ENCODE peak calls at places on chromosomes 12 and 14, in ten cellular contexts. F is body of pancreas, T is mammary epithelial cell, B is bronchial epithelial cell, L is AG09309, H is ovary, M is heart right ventricle, Y is breast epithelium, Z is spleen, N is uterus. K is an unnamed sample.
A peak's percentile ranks its signal among the peaks of the same experiment; 100 is the strongest.

GRCh38 chr14:20346713-20347112 is 3.3 kb downstream of the PARP2 start:
- DNase-seq in F (no peak), T (no peak), B (no peak), L (no peak), H (no peak), M (no peak), Y (no peak), Z (no peak), N (no peak), K (no peak)

GRCh38 chr12:110585231-110585799 is 2.2 kb upstream of the PPTC7 start:
- DNase-seq in F (peak; percentile 64), T (peak; percentile 54), B (peak; percentile 71), L (no peak), H (no peak), M (no peak), Y (no peak), Z (no peak), N (no peak), K (peak; percentile 50)

GRCh38 chr14:35594616-35595015 is 60.7 kb downstream of the INSM2 start:
- DNase-seq in F (no peak), T (no peak), B (no peak), L (no peak), H (no peak), M (no peak), Y (no peak), Z (no peak), N (no peak), K (peak; percentile 19)

GRCh38 chr14:58078471-58078870 is 73.5 kb downstream of the ARMH4 start:
- DNase-seq in F (no peak), T (no peak), B (no peak), L (no peak), H (no peak), M (no peak), Y (no peak), Z (no peak), N (no peak), K (peak; percentile 10)

GRCh38 chr12:56645201-56645716 is 525 bp downstream of the ATP5F1B start:
- DNase-seq in F (peak; percentile 26), T (no peak), B (no peak), L (no peak), H (peak; percentile 47), M (peak; percentile 36), Y (no peak), Z (peak; percentile 83), N (no peak), K (no peak)

GRCh38 chr12:22525426-22525825 is 18.9 kb downstream of the C2CD5 start:
- DNase-seq in F (no peak), T (no peak), B (peak; percentile 61), L (peak; percentile 24), H (no peak), M (no peak), Y (no peak), Z (no peak), N (no peak), K (peak; percentile 60)

GRCh38 chr14:71932229-71932951 is at the start of gene RGS6:
- DNase-seq in F (peak; percentile 38), T (peak; percentile 70), B (peak; percentile 34), L (no peak), H (peak; percentile 15), M (no peak), Y (no peak), Z (no peak), N (no peak), K (peak; percentile 29)

GRCh38 chr14:100864960-100865681 is 38.4 kb downstream of the RTL1 start:
- DNase-seq in F (no peak), T (peak; percentile 34), B (peak; percentile 32), L (no peak), H (peak; percentile 12), M (no peak), Y (peak; percentile 15), Z (peak; percentile 62), N (no peak), K (no peak)

GRCh38 chr14:22319526-22320352 is 269.3 kb downstream of the DAD1 start:
- DNase-seq in F (peak; percentile 72), T (peak; percentile 39), B (peak; percentile 65), L (peak; percentile 25), H (peak; percentile 29), M (peak; percentile 59), Y (no peak), Z (no peak), N (peak; percentile 57), K (peak; percentile 88)

GRCh38 chr12:51048601-51049369 is 658 bp downstream of the LETMD1 start:
- DNase-seq in F (no peak), T (peak; percentile 12), B (no peak), L (no peak), H (peak; percentile 26), M (no peak), Y (no peak), Z (no peak), N (no peak), K (no peak)

GRCh38 chr14:37417151-37417550 is 177.9 kb downstream of the FOXA1 start:
- DNase-seq in F (no peak), T (no peak), B (no peak), L (no peak), H (no peak), M (no peak), Y (no peak), Z (no peak), N (no peak), K (no peak)

GRCh38 chr12:607541-608001 is 55.7 kb downstream of the NINJ2 start:
- DNase-seq in F (no peak), T (peak; percentile 64), B (peak; percentile 97), L (no peak), H (no peak), M (peak; percentile 91), Y (no peak), Z (no peak), N (peak; percentile 52), K (no peak)

GRCh38 chr12:124296295-124296915 is 1.5 kb downstream of the RFLNA start:
- DNase-seq in F (no peak), T (no peak), B (no peak), L (no peak), H (no peak), M (no peak), Y (no peak), Z (peak; percentile 51), N (no peak), K (no peak)

GRCh38 chr14:102509744-102510615 is at the start of gene ANKRD9:
- DNase-seq in F (peak; percentile 96), T (peak; percentile 93), B (peak; percentile 72), L (peak; percentile 54), H (peak; percentile 97), M (peak; percentile 96), Y (peak; percentile 94), Z (peak; percentile 95), N (peak; percentile 95), K (peak; percentile 94)
- TF ChIP-seq CTCF in F (no peak), T (no peak), B (no peak), L (no peak), H (no peak), M (no peak), Y (no peak), Z (no peak), N (no peak), K (no peak)

GRCh38 chr12:40107803-40108620 is 2.1 kb upstream of the SLC2A13 start:
- DNase-seq in F (no peak), T (peak; percentile 28), B (no peak), L (no peak), H (peak; percentile 29), M (no peak), Y (no peak), Z (peak; percentile 69), N (no peak), K (no peak)
- H3K4me3 ChIP-seq in F (no peak overlapping the region), T (no peak overlapping the region), B (no peak overlapping the region), L (no peak overlapping the region), H (no peak overlapping the region), M (peak overlapping the region; percentile 89), Y (peak overlapping the region; percentile 94), Z (peak overlapping the region; percentile 42), N (no peak overlapping the region), K (no peak overlapping the region)

GRCh38 chr12:48937170-48937569 is 11.9 kb upstream of the FKBP11 start:
- DNase-seq in F (no peak), T (no peak), B (no peak), L (no peak), H (no peak), M (no peak), Y (no peak), Z (no peak), N (no peak), K (peak; percentile 6)
- TF ChIP-seq CTCF in F (no peak), T (peak; percentile 11), B (peak; percentile 11), L (peak; percentile 17), H (no peak), M (no peak), Y (no peak), Z (no peak), N (no peak), K (peak; percentile 49)

GRCh38 chr14:75980856-75981255 is 939 bp downstream of the TGFB3 start:
- DNase-seq in F (peak; percentile 59), T (no peak), B (peak; percentile 39), L (no peak), H (peak; percentile 46), M (no peak), Y (peak; percentile 70), Z (no peak), N (peak; percentile 52), K (no peak)

GRCh38 chr14:75978249-75978731 is 3.5 kb downstream of the TGFB3 start:
- DNase-seq in F (no peak), T (no peak), B (no peak), L (no peak), H (no peak), M (no peak), Y (peak; percentile 77), Z (peak; percentile 79), N (peak; percentile 33), K (no peak)

GRCh38 chr14:75977544-75977943 is 4.3 kb downstream of the TGFB3 start:
- DNase-seq in F (no peak), T (no peak), B (peak; percentile 35), L (no peak), H (no peak), M (no peak), Y (no peak), Z (no peak), N (no peak), K (no peak)

GRCh38 chr14:75979641-75980422 is 2.0 kb downstream of the TGFB3 start:
- DNase-seq in F (no peak), T (no peak), B (no peak), L (no peak), H (peak; percentile 35), M (no peak), Y (no peak), Z (no peak), N (peak; percentile 52), K (no peak)

DNA sequence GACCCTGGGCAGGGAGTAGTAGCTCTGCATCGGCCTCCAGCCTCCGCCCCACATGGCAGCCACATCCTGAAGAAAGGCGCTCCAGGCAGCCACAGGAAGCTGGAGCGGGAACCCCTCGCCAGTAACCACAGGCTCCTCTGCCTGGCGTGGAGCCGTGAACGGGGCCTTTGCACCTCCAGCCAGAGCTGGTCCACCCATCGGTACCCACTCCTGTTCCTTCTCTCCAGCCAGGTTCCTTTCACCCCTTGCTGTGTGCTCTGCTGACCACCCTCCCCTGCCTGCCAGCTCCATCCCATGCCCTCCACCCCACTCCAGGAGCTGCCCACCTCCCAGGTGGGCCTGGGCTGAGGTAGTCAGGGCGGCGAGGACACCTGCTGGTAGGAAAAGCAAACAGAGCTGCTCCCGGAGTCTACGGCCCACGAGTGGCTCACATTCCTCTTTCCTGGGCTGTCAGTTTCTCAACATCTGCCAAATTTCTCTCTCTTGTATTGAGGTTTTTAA is 2.7 kb downstream of the TGFB3 start:
- DNase-seq in F (peak; percentile 36), T (no peak), B (no peak), L (no peak), H (peak; percentile 48), M (no peak), Y (no peak), Z (peak; percentile 77), N (peak; percentile 56), K (peak; percentile 73)
- H3K4me3 ChIP-seq in F (no peak overlapping the region), T (no peak overlapping the region), B (no peak overlapping the region), L (peak overlapping the region; percentile 6), H (peak overlapping the region; percentile 86), M (peak overlapping the region; percentile 84), Y (peak overlapping the region; percentile 79), Z (no peak overlapping the region), N (peak overlapping the region; percentile 49), K (peak overlapping the region; percentile 68)

K was measured in choroid plexus epithelial cell.